ENCODE peak calls at places on chromosome 7, in six cellular contexts. One of them, this sample, is unnamed.
A peak's percentile ranks its signal among the peaks of the same experiment; 100 is the strongest.

GRCh38 chr7:116511552-116512523 is 12.3 kb downstream of the CAV2 start:
- DNase-seq in AG04450: no peak
- DNase-seq in A549: peak; percentile 33
- DNase-seq in mucosa of descending colon: peak; percentile 27
- DNase-seq in lower lobe of right lung: no peak
- DNase-seq in Panc1: peak; percentile 96
- DNase-seq in this sample: no peak

GRCh38 chr7:91324663-91325062 is 60.4 kb downstream of the FZD1 start:
- DNase-seq in AG04450: no peak
- DNase-seq in A549: no peak
- DNase-seq in mucosa of descending colon: no peak
- DNase-seq in lower lobe of right lung: no peak
- DNase-seq in Panc1: no peak
- DNase-seq in this sample: no peak

GRCh38 chr7:36598056-36598675 is 126.1 kb downstream of the AOAH start:
- DNase-seq in AG04450: no peak
- DNase-seq in A549: no peak
- DNase-seq in mucosa of descending colon: no peak
- DNase-seq in lower lobe of right lung: no peak
- DNase-seq in Panc1: no peak
- DNase-seq in this sample: no peak

GRCh38 chr7:122919643-122920181 is 33.5 kb upstream of the CADPS2 start:
- DNase-seq in AG04450: no peak
- DNase-seq in A549: no peak
- DNase-seq in mucosa of descending colon: no peak
- DNase-seq in lower lobe of right lung: no peak
- DNase-seq in Panc1: no peak
- DNase-seq in this sample: no peak

GRCh38 chr7:44799939-44800338 is 3.5 kb downstream of the PPIA start:
- DNase-seq in AG04450: no peak
- DNase-seq in A549: no peak
- DNase-seq in mucosa of descending colon: no peak
- DNase-seq in lower lobe of right lung: no peak
- DNase-seq in Panc1: no peak
- DNase-seq in this sample: no peak

GRCh38 chr7:112207106-112207592 is 654 bp downstream of the ZNF277 start:
- DNase-seq in AG04450: no peak
- DNase-seq in A549: peak; percentile 36
- DNase-seq in mucosa of descending colon: peak; percentile 38
- DNase-seq in lower lobe of right lung: no peak
- DNase-seq in Panc1: no peak
- DNase-seq in this sample: no peak

GRCh38 chr7:54542920-54543539 is 855 bp downstream of the VSTM2A start:
- DNase-seq in AG04450: no peak
- DNase-seq in A549: no peak
- DNase-seq in mucosa of descending colon: peak; percentile 3
- DNase-seq in lower lobe of right lung: no peak
- DNase-seq in Panc1: no peak
- DNase-seq in this sample: no peak

GRCh38 chr7:44103941-44104879 is at the start of gene AEBP1:
- DNase-seq in AG04450: no peak
- DNase-seq in A549: no peak
- DNase-seq in mucosa of descending colon: no peak
- DNase-seq in lower lobe of right lung: no peak
- DNase-seq in Panc1: no peak
- DNase-seq in this sample: peak; percentile 84

GRCh38 chr7:34723866-34724490 is 66.0 kb downstream of the NPSR1 start:
- DNase-seq in AG04450: no peak
- DNase-seq in A549: no peak
- DNase-seq in mucosa of descending colon: no peak
- DNase-seq in lower lobe of right lung: no peak
- DNase-seq in Panc1: no peak
- DNase-seq in this sample: no peak

GRCh38 chr7:131400833-131401593 is 73.3 kb downstream of the MKLN1 start:
- DNase-seq in AG04450: no peak
- DNase-seq in A549: no peak
- DNase-seq in mucosa of descending colon: no peak
- DNase-seq in lower lobe of right lung: no peak
- DNase-seq in Panc1: no peak
- DNase-seq in this sample: no peak

GRCh38 chr7:5872326-5872725 is 8.3 kb upstream of the OCM start:
- DNase-seq in AG04450: no peak
- DNase-seq in A549: no peak
- DNase-seq in mucosa of descending colon: no peak
- DNase-seq in lower lobe of right lung: no peak
- DNase-seq in Panc1: no peak
- DNase-seq in this sample: no peak

GRCh38 chr7:4102231-4102841 is 579.8 kb upstream of the FOXK1 start:
- DNase-seq in AG04450: no peak
- DNase-seq in A549: no peak
- DNase-seq in mucosa of descending colon: no peak
- DNase-seq in lower lobe of right lung: no peak
- DNase-seq in Panc1: no peak
- DNase-seq in this sample: no peak

GRCh38 chr7:44286182-44286617 is 39.2 kb downstream of the CAMK2B start:
- DNase-seq in AG04450: no peak
- DNase-seq in A549: no peak
- DNase-seq in mucosa of descending colon: no peak
- DNase-seq in lower lobe of right lung: no peak
- DNase-seq in Panc1: no peak
- DNase-seq in this sample: no peak

GRCh38 chr7:117010375-117011133 is 57.3 kb downstream of the ST7 start:
- DNase-seq in AG04450: no peak
- DNase-seq in A549: no peak
- DNase-seq in mucosa of descending colon: no peak
- DNase-seq in lower lobe of right lung: no peak
- DNase-seq in Panc1: no peak
- DNase-seq in this sample: no peak

GRCh38 chr7:38660427-38661099 is 29.4 kb upstream of the AMPH start:
- DNase-seq in AG04450: no peak
- DNase-seq in A549: peak; percentile 15
- DNase-seq in mucosa of descending colon: peak; percentile 24
- DNase-seq in lower lobe of right lung: peak; percentile 62
- DNase-seq in Panc1: peak; percentile 35
- DNase-seq in this sample: no peak

GRCh38 chr7:38656976-38657375 is 25.8 kb upstream of the AMPH start:
- DNase-seq in AG04450: no peak
- DNase-seq in A549: no peak
- DNase-seq in mucosa of descending colon: no peak
- DNase-seq in lower lobe of right lung: no peak
- DNase-seq in Panc1: no peak
- DNase-seq in this sample: no peak

GRCh38 chr7:38655833-38656774 is 24.9 kb upstream of the AMPH start:
- DNase-seq in AG04450: no peak
- DNase-seq in A549: no peak
- DNase-seq in mucosa of descending colon: no peak
- DNase-seq in lower lobe of right lung: no peak
- DNase-seq in Panc1: no peak
- DNase-seq in this sample: peak; percentile 86

GRCh38 chr7:38659931-38660330 is 28.8 kb upstream of the AMPH start:
- DNase-seq in AG04450: no peak
- DNase-seq in A549: no peak
- DNase-seq in mucosa of descending colon: no peak
- DNase-seq in lower lobe of right lung: no peak
- DNase-seq in Panc1: no peak
- DNase-seq in this sample: no peak

GRCh38 chr7:38658916-38659315 is 27.7 kb upstream of the AMPH start:
- DNase-seq in AG04450: no peak
- DNase-seq in A549: no peak
- DNase-seq in mucosa of descending colon: no peak
- DNase-seq in lower lobe of right lung: no peak
- DNase-seq in Panc1: no peak
- DNase-seq in this sample: no peak
- H3K4me3 ChIP-seq in AG04450: no peak overlapping the region
- H3K4me3 ChIP-seq in A549: no peak overlapping the region
- H3K4me3 ChIP-seq in mucosa of descending colon: no peak overlapping the region
- H3K4me3 ChIP-seq in lower lobe of right lung: no peak overlapping the region
- H3K4me3 ChIP-seq in Panc1: no peak overlapping the region
- H3K4me3 ChIP-seq in this sample: no peak overlapping the region

DNA sequence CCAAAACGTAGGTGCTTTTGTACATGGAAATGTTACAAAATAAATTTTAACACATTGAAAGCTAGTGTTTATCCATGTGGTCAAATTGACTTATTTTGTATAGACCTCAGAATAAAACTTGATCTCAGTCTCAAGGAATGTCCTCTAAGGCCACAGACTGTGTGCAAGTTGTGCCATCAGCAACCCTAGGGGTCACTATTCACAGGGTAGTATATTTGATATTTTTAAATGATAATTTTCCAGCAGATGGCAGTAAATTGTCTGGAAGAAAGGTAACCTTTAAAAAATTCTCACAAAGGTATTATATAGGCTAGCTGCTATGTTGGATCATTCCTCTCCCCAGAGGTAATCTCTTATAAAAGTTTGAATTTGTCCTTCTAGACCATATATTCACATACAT is 12.9 kb upstream of the SNX10 start:
- DNase-seq in AG04450: no peak
- DNase-seq in A549: peak; percentile 55
- DNase-seq in mucosa of descending colon: no peak
- DNase-seq in lower lobe of right lung: no peak
- DNase-seq in Panc1: no peak
- DNase-seq in this sample: no peak
- TF ChIP-seq CTCF in AG04450: no peak
- TF ChIP-seq CTCF in A549: peak; percentile 89
- TF ChIP-seq CTCF in mucosa of descending colon: no peak
- TF ChIP-seq CTCF in lower lobe of right lung: peak; percentile 41
- TF ChIP-seq CTCF in Panc1: peak; percentile 60
- TF ChIP-seq CTCF in this sample: peak; percentile 21

GRCh38 chr7:17952387-17952786 is 12.1 kb upstream of the SNX13 start:
- DNase-seq in AG04450: no peak
- DNase-seq in A549: no peak
- DNase-seq in mucosa of descending colon: no peak
- DNase-seq in lower lobe of right lung: no peak
- DNase-seq in Panc1: no peak
- DNase-seq in this sample: no peak
- H3K4me3 ChIP-seq in AG04450: no peak overlapping the region
- H3K4me3 ChIP-seq in A549: no peak overlapping the region
- H3K4me3 ChIP-seq in mucosa of descending colon: no peak overlapping the region
- H3K4me3 ChIP-seq in lower lobe of right lung: no peak overlapping the region
- H3K4me3 ChIP-seq in Panc1: no peak overlapping the region
- H3K4me3 ChIP-seq in this sample: no peak overlapping the region

DNA sequence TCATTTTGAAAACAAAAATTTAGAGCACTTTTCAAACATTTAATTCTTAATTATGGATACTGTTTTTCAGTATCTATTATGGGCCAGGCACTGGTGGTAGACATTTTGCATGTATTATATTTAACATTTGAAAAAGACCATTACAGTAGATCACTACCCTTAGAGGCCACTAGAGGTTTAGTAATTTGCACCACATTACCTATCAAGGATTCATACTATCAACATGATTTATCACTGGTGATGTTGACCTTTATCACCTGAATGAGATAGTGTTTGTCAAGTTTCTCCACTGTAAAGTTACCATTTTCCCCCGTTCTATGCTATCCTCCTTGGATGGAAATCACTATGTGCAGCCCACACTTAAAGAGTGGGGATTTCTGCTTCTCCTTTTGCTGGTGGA is 4.4 kb upstream of the SNX13 start:
- DNase-seq in AG04450: no peak
- DNase-seq in A549: peak; percentile 13
- DNase-seq in mucosa of descending colon: no peak
- DNase-seq in lower lobe of right lung: no peak
- DNase-seq in Panc1: no peak
- DNase-seq in this sample: no peak
- TF ChIP-seq CTCF in AG04450: peak; percentile 23
- TF ChIP-seq CTCF in A549: no peak
- TF ChIP-seq CTCF in mucosa of descending colon: no peak
- TF ChIP-seq CTCF in lower lobe of right lung: no peak
- TF ChIP-seq CTCF in Panc1: peak; percentile 25
- TF ChIP-seq CTCF in this sample: no peak

GRCh38 chr7:23685770-23686169 is 5.8 kb downstream of the FAM221A start:
- DNase-seq in AG04450: no peak
- DNase-seq in A549: no peak
- DNase-seq in mucosa of descending colon: peak; percentile 14
- DNase-seq in lower lobe of right lung: no peak
- DNase-seq in Panc1: no peak
- DNase-seq in this sample: no peak

GRCh38 chr7:23679898-23680416 is at the start of gene FAM221A:
- DNase-seq in AG04450: peak; percentile 47
- DNase-seq in A549: peak; percentile 54
- DNase-seq in mucosa of descending colon: peak; percentile 94
- DNase-seq in lower lobe of right lung: peak; percentile 94
- DNase-seq in Panc1: peak; percentile 45
- DNase-seq in this sample: peak; percentile 96

GRCh38 chr7:23680417-23681405 is 712 bp downstream of the FAM221A start:
- DNase-seq in AG04450: no peak
- DNase-seq in A549: no peak
- DNase-seq in mucosa of descending colon: peak; percentile 85
- DNase-seq in lower lobe of right lung: peak; percentile 83
- DNase-seq in Panc1: no peak
- DNase-seq in this sample: peak; percentile 87
- H3K4me3 ChIP-seq in AG04450: peak overlapping the region; percentile 68
- H3K4me3 ChIP-seq in A549: peak overlapping the region; percentile 56
- H3K4me3 ChIP-seq in mucosa of descending colon: peak overlapping the region; percentile 58
- H3K4me3 ChIP-seq in lower lobe of right lung: peak overlapping the region; percentile 77
- H3K4me3 ChIP-seq in Panc1: peak overlapping the region; percentile 67
- H3K4me3 ChIP-seq in this sample: peak overlapping the region; percentile 92

DNA sequence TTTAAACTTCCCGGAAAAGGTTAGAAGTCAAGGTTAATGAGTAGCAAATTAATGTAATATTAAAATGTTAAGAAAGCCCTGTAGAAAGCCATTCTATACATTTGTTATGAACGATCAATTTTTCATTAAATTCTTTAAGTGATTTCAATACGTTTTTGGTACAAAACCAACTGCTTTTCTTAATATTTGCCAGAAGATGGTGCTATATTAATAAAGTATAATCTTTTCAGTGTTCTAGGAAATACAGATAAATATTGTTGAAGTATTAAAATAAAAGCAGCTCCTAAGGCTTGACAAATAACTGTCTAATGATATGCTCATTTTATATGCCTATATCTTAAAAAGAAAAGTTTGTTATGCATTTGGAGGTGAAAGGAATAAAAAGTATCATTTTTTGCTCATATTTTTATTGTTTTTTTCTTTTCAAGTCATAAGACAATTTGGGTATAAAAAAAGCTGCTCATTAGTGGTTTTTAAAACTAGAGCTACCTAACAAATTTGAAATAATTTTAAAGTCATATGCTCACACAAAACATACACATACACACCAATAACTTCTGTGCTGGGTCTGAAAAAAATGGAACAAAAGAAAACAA is 130.3 kb upstream of the POT1 start:
- DNase-seq in AG04450: no peak
- DNase-seq in A549: no peak
- DNase-seq in mucosa of descending colon: no peak
- DNase-seq in lower lobe of right lung: no peak
- DNase-seq in Panc1: no peak
- DNase-seq in this sample: no peak
- TF ChIP-seq CTCF in AG04450: peak; percentile 45
- TF ChIP-seq CTCF in A549: peak; percentile 42
- TF ChIP-seq CTCF in mucosa of descending colon: no peak
- TF ChIP-seq CTCF in lower lobe of right lung: peak; percentile 25
- TF ChIP-seq CTCF in Panc1: peak; percentile 23
- TF ChIP-seq CTCF in this sample: peak; percentile 17

GRCh38 chr7:39073432-39073831 is 95.7 kb downstream of the POU6F2 start:
- DNase-seq in AG04450: no peak
- DNase-seq in A549: no peak
- DNase-seq in mucosa of descending colon: no peak
- DNase-seq in lower lobe of right lung: no peak
- DNase-seq in Panc1: no peak
- DNase-seq in this sample: peak; percentile 59
- H3K4me3 ChIP-seq in AG04450: no peak overlapping the region
- H3K4me3 ChIP-seq in A549: no peak overlapping the region
- H3K4me3 ChIP-seq in mucosa of descending colon: no peak overlapping the region
- H3K4me3 ChIP-seq in lower lobe of right lung: no peak overlapping the region
- H3K4me3 ChIP-seq in Panc1: no peak overlapping the region
- H3K4me3 ChIP-seq in this sample: no peak overlapping the region